ENCODE peak calls at places on chromosomes 4 and X, in ten cellular contexts. N is upper lobe of right lung, O is foreskin keratinocyte, F is SK-N-SH, V is choroid plexus epithelial cell, E is type B pancreatic cell, R is neural crest cell, S is H1, T is PC-3, U is fibroblast of the aortic adventitia. L is an unnamed sample.

GRCh38 chr4:65943076-65943475 is 272.8 kb upstream of the EPHA5 start:
- DNase-seq in V (peak), S (peak), U (peak), R (no peak), T (peak), E (no peak), O (peak), N (no peak), F (no peak), L (no peak)

GRCh38 chr4:5752803-5753184 is 41.8 kb downstream of the EVC start:
- DNase-seq in N (no peak), U (no peak), S (no peak), T (no peak), F (no peak), V (no peak), E (no peak), R (no peak), O (no peak), L (no peak)

GRCh38 chr4:23728971-23729370 is 160.9 kb downstream of the PPARGC1A start:
- DNase-seq in R (no peak), F (no peak), U (peak), V (no peak), T (no peak), O (peak), N (no peak), E (no peak), S (no peak), L (no peak)

GRCh38 chrX:6890862-6891261 is 256.6 kb upstream of the STS start:
- DNase-seq in U (no peak), F (no peak), T (no peak), S (no peak), V (no peak), O (no peak), N (no peak), R (no peak), E (no peak), L (no peak)

GRCh38 chrX:47216393-47216925 is 2.0 kb upstream of the CDK16 start:
- DNase-seq in F (no peak), U (no peak), N (no peak), T (no peak), V (no peak), R (no peak), O (no peak), E (no peak), S (no peak), L (no peak)

GRCh38 chr4:13160906-13161305 is 323.2 kb downstream of the RAB28 start:
- DNase-seq in R (no peak), S (no peak), V (peak), N (no peak), T (peak), U (peak), E (no peak), F (no peak), O (no peak), L (no peak)

GRCh38 chr4:38385286-38386010 is 278.6 kb upstream of the KLF3 start:
- DNase-seq in F (no peak), R (no peak), V (no peak), O (no peak), S (no peak), N (no peak), U (peak), E (no peak), T (no peak), L (no peak)

GRCh38 chrX:19747672-19748610 is 139.5 kb downstream of the SH3KBP1 start:
- DNase-seq in F (no peak), O (no peak), S (no peak), R (no peak), U (no peak), V (no peak), N (no peak), E (no peak), T (no peak), L (no peak)

GRCh38 chrX:78759081-78759480 is 11.6 kb downstream of the LPAR4 start:
- DNase-seq in S (no peak), F (no peak), T (peak), V (no peak), U (no peak), E (no peak), N (no peak), O (no peak), R (no peak), L (no peak)

GRCh38 chr4:47315346-47315745 is 148.2 kb downstream of the COMMD8 start:
- DNase-seq in U (peak), E (no peak), F (no peak), N (no peak), V (peak), R (no peak), O (peak), T (peak), S (no peak), L (no peak)

GRCh38 chrX:65941775-65942174 is 98.1 kb downstream of the VSIG4 start:
- DNase-seq in U (no peak), S (no peak), E (no peak), F (no peak), T (no peak), N (no peak), O (no peak), V (no peak), R (no peak), L (no peak)

GRCh38 chr4:27662426-27662825 is 801.8 kb downstream of the STIM2 start:
- DNase-seq in R (no peak), U (no peak), O (no peak), S (no peak), E (no peak), T (no peak), F (no peak), V (no peak), N (no peak), L (no peak)

GRCh38 chr4:118033148-118034060 is 882 bp upstream of the NDST3 start:
- DNase-seq in U (peak), S (no peak), F (peak), N (peak), V (peak), T (peak), E (peak), R (peak), O (peak), L (no peak)

GRCh38 chr4:173370130-173370476 is 651 bp upstream of the SAP30 start:
- DNase-seq in E (no peak), T (no peak), U (no peak), F (peak), R (no peak), V (no peak), O (no peak), N (peak), S (no peak), L (peak)

GRCh38 chr4:74970577-74970976 is 37.7 kb downstream of the PARM1 start:
- DNase-seq in T (no peak), S (no peak), E (no peak), R (no peak), N (no peak), U (no peak), V (no peak), O (no peak), F (peak), L (no peak)

GRCh38 chr4:183408791-183409190 is 35.6 kb upstream of the CDKN2AIP start:
- DNase-seq in N (peak), U (no peak), O (no peak), T (no peak), F (no peak), R (no peak), S (no peak), V (no peak), E (no peak), L (no peak)

GRCh38 chr4:24121395-24122175 is 231.7 kb upstream of the PPARGC1A start:
- DNase-seq in S (no peak), O (no peak), F (no peak), E (no peak), N (no peak), U (no peak), R (no peak), T (no peak), V (no peak), L (no peak)

GRCh38 chr4:37836838-37837413 is 10.4 kb downstream of the PGM2 start:
- DNase-seq in T (no peak), F (no peak), O (no peak), S (no peak), R (no peak), N (no peak), E (no peak), V (no peak), U (no peak), L (no peak)

DNA sequence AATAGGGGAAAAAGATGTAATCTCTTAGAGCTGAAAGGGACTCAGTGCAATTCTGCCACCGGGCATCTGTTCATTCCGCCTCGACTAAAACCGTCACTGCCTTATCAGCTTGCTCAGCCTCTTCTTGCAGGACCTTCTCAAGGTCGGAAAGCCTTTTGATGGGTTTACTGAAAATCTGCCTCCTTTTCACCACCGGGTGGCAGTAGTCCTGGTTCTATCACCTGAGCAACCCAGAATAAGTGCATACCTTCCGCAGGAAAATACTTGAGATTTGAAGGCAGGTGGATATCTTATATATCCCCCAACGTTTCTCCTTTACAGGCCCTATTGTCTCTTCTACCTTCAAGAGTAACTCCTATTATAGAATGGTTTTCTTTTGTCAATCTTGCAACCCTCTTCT is 103.4 kb upstream of the PAK3 start:
- DNase-seq in F (peak), S (peak), T (peak), U (peak), O (peak), R (peak), N (no peak), V (peak), E (no peak), L (no peak)
- TF ChIP-seq CTCF in F (peak), S (peak), T (peak), U (peak), O (peak), R (peak), N (peak), V (peak), E (peak), L (no peak)

GRCh38 chrX:16213970-16214369 is 46.7 kb downstream of the MAGEB17 start:
- DNase-seq in U (peak), T (no peak), R (no peak), E (no peak), S (no peak), F (no peak), V (peak), O (no peak), N (no peak), L (no peak)

GRCh38 chrX:16208601-16209000 is 41.3 kb downstream of the MAGEB17 start:
- DNase-seq in R (no peak), U (no peak), S (no peak), F (no peak), N (no peak), T (no peak), E (no peak), V (no peak), O (peak), L (no peak)

GRCh38 chrX:16215660-16216059 is 48.4 kb downstream of the MAGEB17 start:
- DNase-seq in E (no peak), V (no peak), U (no peak), F (no peak), R (no peak), T (no peak), S (no peak), N (no peak), O (no peak), L (no peak)

GRCh38 chrX:16212024-16212423 is 44.7 kb downstream of the MAGEB17 start:
- DNase-seq in N (no peak), O (peak), E (no peak), R (no peak), F (no peak), S (no peak), T (peak), V (peak), U (peak), L (no peak)

DNA sequence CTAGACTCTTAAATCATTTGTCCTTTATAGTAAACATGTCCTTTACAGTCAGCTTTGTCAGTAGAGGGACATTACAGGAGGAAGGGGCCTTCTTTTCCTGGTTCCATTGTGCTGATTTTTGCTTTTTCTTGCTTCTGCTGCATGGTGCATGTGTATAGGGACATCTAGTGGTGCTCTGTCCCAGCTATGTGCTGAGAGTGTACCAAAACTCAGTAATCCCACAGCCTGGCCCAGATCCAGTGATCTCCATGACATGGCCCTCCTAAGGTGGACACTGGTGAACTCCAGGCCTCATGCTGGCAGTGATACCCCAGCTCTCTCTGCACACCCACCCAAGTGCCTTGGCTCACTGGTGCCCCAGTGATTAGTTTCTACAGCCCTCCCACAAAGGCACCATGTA is 45.2 kb downstream of the MAGEB17 start:
- DNase-seq in E (no peak), U (peak), V (peak), F (peak), R (no peak), S (no peak), N (no peak), T (peak), O (peak), L (no peak)
- TF ChIP-seq CTCF in E (peak), U (peak), V (peak), F (peak), R (peak), S (peak), N (no peak), T (peak), O (peak), L (no peak)

GRCh38 chrX:3711331-3711917 is 2.0 kb downstream of the PRKX start:
- DNase-seq in U (no peak), R (no peak), F (no peak), V (no peak), S (no peak), E (no peak), O (no peak), N (no peak), T (no peak), L (no peak)

GRCh38 chrX:3712080-3712869 is 1.2 kb downstream of the PRKX start:
- DNase-seq in F (no peak), T (peak), O (no peak), S (no peak), N (no peak), U (peak), R (peak), V (peak), E (no peak), L (no peak)

GRCh38 chrX:3713937-3714434 is 537 bp upstream of the PRKX start:
- DNase-seq in V (no peak), U (no peak), T (peak), R (no peak), S (no peak), E (no peak), F (peak), O (no peak), N (no peak), L (no peak)

GRCh38 chrX:3712870-3713224 is 602 bp downstream of the PRKX start:
- DNase-seq in S (no peak), R (no peak), N (no peak), O (no peak), U (no peak), T (peak), E (peak), V (no peak), F (no peak), L (no peak)

DNA sequence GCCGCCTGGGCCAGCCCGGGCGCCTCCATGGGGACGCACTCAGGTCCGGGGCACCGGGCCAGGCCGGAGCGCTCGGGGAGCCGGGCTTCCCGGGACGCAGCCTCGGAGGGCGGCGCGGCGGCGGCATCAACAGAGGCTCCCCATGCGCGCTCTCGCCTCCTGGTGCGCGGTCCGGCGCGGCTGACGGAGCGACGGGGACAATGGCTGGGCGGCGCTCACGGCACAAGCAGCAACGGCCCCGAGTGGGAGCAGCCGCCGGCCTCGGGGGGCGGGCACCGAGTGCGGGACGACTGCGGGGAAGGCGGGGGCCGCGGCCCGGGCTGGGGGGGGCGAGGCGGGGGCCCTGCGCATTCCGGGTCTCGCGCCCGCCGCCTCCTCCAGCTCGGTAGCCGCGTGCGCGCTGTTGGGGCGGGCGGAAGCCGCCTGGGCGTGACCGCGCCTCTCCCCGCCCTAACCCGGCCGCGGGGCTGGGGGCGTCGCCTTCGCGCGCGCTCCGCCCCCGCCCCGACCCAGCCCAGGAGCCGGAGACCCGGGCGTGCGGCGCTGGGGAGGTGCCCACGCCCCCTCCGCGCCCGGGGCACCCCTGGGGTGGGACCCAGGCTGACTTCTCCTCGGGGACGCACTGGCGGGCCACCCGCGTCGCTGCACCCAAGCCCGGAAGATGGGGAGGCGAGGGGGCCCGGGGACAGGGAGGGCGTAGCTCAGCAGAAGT is at the start of gene PRKX:
- DNase-seq in N (peak), F (peak), V (peak), T (peak), S (no peak), U (peak), E (peak), R (peak), O (no peak), L (no peak)
- TF ChIP-seq CTCF in N (no peak), F (no peak), V (no peak), T (no peak), S (no peak), U (no peak), E (no peak), R (peak), O (no peak), L (no peak)

DNA sequence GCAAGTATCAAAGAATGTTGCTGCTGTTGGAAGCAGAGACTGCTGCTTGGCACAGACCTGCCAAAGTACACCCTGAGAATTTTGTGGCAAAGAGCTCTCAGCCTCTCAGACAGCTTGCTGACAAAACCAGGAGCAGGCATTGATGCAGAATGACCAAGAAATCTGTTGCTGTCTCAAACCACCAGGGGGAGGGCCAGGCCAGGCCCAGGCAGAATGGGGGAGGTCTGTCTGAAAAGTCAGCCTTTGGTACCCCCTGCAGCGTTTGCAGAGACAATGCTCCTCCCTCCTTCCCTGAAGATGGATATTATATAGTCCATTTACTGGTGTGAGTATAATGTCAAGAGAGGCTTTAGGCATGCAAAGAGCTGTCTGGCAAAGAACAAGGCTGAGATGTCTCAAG is 52.9 kb upstream of the TRPC5OS start:
- DNase-seq in V (peak), S (peak), N (no peak), F (peak), E (no peak), O (no peak), U (no peak), R (peak), T (peak), L (no peak)
- TF ChIP-seq CTCF in V (peak), S (peak), N (no peak), F (peak), E (peak), O (peak), U (no peak), R (peak), T (peak), L (no peak)

GRCh38 chr4:107131295-107131694 is 95.2 kb upstream of the DKK2 start:
- DNase-seq in R (no peak), T (no peak), S (no peak), F (no peak), U (peak), O (peak), N (no peak), V (peak), E (no peak), L (no peak)
- TF ChIP-seq CTCF in R (no peak), T (no peak), S (no peak), F (no peak), U (no peak), O (no peak), N (no peak), V (no peak), E (no peak), L (no peak)

DNA sequence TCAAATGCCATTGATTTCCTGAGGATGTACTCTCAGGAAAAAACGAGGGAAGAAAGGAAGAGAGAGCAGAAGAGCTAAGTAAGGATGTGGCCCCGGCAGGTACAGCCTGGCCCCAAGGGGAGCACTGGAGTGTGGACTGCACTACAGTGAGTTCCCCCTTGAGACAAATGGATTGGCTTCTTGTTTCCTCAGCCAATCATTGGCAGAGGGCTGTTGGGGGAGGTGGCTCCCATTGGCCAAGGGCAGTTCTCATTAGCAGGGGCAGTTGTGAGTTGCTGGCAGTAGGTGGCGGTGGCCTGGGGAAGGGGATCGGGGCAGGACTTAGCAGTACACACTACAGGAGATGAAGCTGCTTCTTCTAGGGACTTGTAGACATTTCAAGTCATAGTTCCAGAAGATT is 24.1 kb upstream of the OCIAD2 start:
- DNase-seq in E (no peak), S (no peak), R (no peak), F (no peak), N (no peak), T (no peak), V (no peak), U (no peak), O (no peak), L (no peak)
- TF ChIP-seq CTCF in E (no peak), S (peak), R (no peak), F (no peak), N (no peak), T (peak), V (no peak), U (no peak), O (no peak), L (no peak)